ENCODE peak calls at places on chromosomes 1 and 21, in seven cellular contexts. Y, N, H, O, Q, A and G are unnamed samples.

GRCh38 chr1:186605762-186606350 is 74.4 kb downstream of the PTGS2 start:
- DNase-seq in Y (peak), N (no peak), H (peak), O (no peak), Q (peak), A (no peak), G (peak)

GRCh38 chr1:43152866-43153265 is 19.2 kb downstream of the EBNA1BP2 start:
- DNase-seq in Y (no peak), N (no peak), H (no peak), O (no peak), Q (no peak), A (no peak), G (no peak)

GRCh38 chr1:103516693-103517092 is 8.8 kb upstream of the RNPC3 start:
- DNase-seq in Y (no peak), N (no peak), H (no peak), O (no peak), Q (peak), A (no peak), G (no peak)

GRCh38 chr1:8154621-8155052 is 128.5 kb upstream of the ERRFI1 start:
- DNase-seq in Y (no peak), N (no peak), H (peak), O (no peak), Q (peak), A (no peak), G (peak)

GRCh38 chr1:171940373-171940772 is 99.1 kb downstream of the DNM3 start:
- DNase-seq in Y (no peak), N (no peak), H (no peak), O (no peak), Q (no peak), A (no peak), G (no peak)

GRCh38 chr1:151799179-151800022 is 5.8 kb downstream of the LINGO4 start:
- DNase-seq in Y (no peak), N (no peak), H (no peak), O (no peak), Q (no peak), A (no peak), G (no peak)

GRCh38 chr1:12001249-12001917 is 17.9 kb upstream of the MIIP start:
- DNase-seq in Y (no peak), N (no peak), H (peak), O (no peak), Q (peak), A (no peak), G (peak)

GRCh38 chr1:153752072-153752471 is 23.1 kb upstream of the SLC27A3 start:
- DNase-seq in Y (no peak), N (no peak), H (no peak), O (no peak), Q (no peak), A (no peak), G (no peak)

GRCh38 chr1:18955442-18956188 is 861 bp downstream of the IFFO2 start:
- DNase-seq in Y (no peak), N (peak), H (peak), O (peak), Q (no peak), A (no peak), G (peak)

GRCh38 chr1:10901091-10901893 is 104.8 kb upstream of the CASZ1 start:
- DNase-seq in Y (no peak), N (peak), H (no peak), O (no peak), Q (no peak), A (peak), G (no peak)

GRCh38 chr1:174884001-174884400 is 115.7 kb upstream of the CACYBP start:
- DNase-seq in Y (no peak), N (no peak), H (no peak), O (no peak), Q (no peak), A (no peak), G (no peak)

GRCh38 chr1:25615172-25615541 is 1.4 kb upstream of the MAN1C1 start:
- DNase-seq in Y (no peak), N (no peak), H (no peak), O (no peak), Q (no peak), A (no peak), G (no peak)

GRCh38 chr1:1344672-1345361 is 4.4 kb downstream of the DVL1 start:
- DNase-seq in Y (no peak), N (peak), H (no peak), O (no peak), Q (peak), A (no peak), G (no peak)

GRCh38 chr1:193539731-193540459 is 353.5 kb upstream of the B3GALT2 start:
- DNase-seq in Y (no peak), N (no peak), H (no peak), O (no peak), Q (no peak), A (no peak), G (no peak)

GRCh38 chr1:74775735-74776134 is 42.8 kb downstream of the TYW3 start:
- DNase-seq in Y (no peak), N (no peak), H (no peak), O (no peak), Q (no peak), A (no peak), G (no peak)

GRCh38 chr1:186082235-186082937 is 292.7 kb downstream of the TPR start:
- DNase-seq in Y (peak), N (peak), H (peak), O (peak), Q (peak), A (peak), G (peak)

GRCh38 chr1:210250665-210250997 is 18.0 kb downstream of the SERTAD4 start:
- DNase-seq in Y (peak), N (peak), H (no peak), O (no peak), Q (no peak), A (no peak), G (peak)

DNA sequence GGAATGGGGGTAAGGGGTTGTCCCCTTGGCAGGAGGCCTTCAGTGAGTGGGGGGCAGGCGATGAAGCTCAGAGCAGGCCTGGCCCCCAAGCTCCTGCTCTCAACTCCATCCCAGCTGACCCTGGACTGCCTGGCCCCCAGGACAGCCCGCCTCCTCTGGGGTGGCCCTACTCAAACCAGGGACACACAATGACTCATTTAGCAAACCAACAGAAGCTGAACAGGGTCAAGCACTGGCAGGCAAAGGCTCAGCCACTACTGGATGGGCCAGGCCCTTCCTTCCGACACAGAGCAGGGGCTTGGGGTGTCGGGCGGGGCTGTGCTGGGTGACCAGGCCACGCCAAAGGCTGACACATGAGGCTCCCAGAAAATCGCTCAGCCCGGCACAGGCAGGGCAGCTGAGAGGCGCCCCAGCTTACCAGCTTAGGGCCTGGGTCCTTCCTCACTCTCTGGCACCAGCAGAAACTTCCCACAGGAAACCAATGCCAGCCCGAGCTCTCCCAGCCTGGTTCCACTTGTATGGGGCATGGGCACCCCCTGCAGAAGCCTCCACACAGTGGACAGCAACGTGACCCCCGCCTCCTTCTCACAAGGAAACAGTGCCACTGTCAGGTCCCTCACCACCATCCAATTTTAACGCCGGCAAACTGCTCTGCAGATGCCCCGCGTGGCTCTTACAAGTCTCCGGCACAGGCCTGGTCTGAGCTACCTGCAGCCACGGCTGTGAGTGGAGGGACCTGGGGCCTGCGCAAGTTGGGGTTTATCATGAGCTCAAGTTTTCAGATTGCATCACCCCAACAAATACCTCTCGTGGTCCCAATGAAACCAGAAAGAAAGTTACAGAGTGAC is 114.3 kb downstream of the NPHP4 start:
- DNase-seq in Y (no peak), N (no peak), H (no peak), O (no peak), Q (no peak), A (no peak), G (no peak)
- TF ChIP-seq CTCF in Y (no peak), N (no peak), H (no peak), O (no peak), Q (no peak), A (no peak), G (no peak)

GRCh38 chr21:34074283-34075098 is 1.1 kb downstream of the MRPS6 start:
- DNase-seq in Y (no peak), N (no peak), H (no peak), O (no peak), Q (no peak), A (no peak), G (peak)
- TF ChIP-seq CTCF in Y (no peak), N (no peak), H (no peak), O (no peak), Q (no peak), A (no peak), G (peak)

GRCh38 chr1:183070234-183070922 is 47.2 kb downstream of the LAMC1 start:
- DNase-seq in Y (no peak), N (no peak), H (no peak), O (no peak), Q (no peak), A (no peak), G (no peak)

GRCh38 chr1:183069562-183070216 is 46.5 kb downstream of the LAMC1 start:
- DNase-seq in Y (no peak), N (no peak), H (no peak), O (peak), Q (no peak), A (no peak), G (no peak)

GRCh38 chr1:183073320-183073719 is 50.1 kb downstream of the LAMC1 start:
- DNase-seq in Y (no peak), N (no peak), H (no peak), O (no peak), Q (no peak), A (no peak), G (no peak)

GRCh38 chr1:183074215-183074614 is 51.0 kb downstream of the LAMC1 start:
- DNase-seq in Y (no peak), N (no peak), H (no peak), O (no peak), Q (no peak), A (no peak), G (no peak)

DNA sequence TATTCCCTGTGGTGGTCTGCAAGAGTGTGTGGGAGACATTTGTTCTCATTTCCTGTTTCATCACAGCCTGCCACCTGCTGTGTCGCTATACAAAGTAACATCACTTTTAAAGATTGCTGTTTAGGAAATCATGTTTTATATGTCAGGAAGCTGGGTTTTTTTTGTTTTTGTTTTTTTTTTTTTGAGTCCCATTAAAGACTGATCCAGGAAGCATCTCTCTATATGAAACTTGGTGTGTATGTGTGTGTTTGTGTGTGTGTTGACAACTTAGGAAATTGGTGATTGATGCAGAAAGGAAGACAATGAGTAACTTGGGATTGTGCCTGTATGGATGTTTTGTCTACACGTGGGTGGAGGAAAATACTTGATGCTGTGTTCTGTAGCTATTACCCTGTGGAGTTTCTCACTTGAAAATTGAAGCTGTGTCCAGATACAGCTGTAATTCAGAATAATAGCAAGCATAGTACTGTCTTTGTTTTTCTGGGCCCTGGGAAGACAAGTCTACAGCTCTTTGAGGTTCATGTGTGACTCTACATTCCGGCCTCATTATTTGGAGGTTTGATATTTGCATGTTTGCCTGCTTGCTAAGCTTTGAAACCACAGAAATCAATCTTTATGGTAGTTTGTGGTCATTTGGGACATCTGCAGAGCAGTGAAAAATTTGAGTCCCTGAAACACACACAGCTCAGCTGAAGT is 47.9 kb downstream of the LAMC1 start:
- DNase-seq in Y (no peak), N (no peak), H (no peak), O (no peak), Q (peak), A (no peak), G (no peak)
- TF ChIP-seq CTCF in Y (no peak), N (no peak), H (no peak), O (no peak), Q (no peak), A (no peak), G (no peak)

GRCh38 chr1:31727849-31728248 is 24.0 kb upstream of the COL16A1 start:
- DNase-seq in Y (no peak), N (no peak), H (no peak), O (no peak), Q (no peak), A (no peak), G (no peak)

GRCh38 chr1:31725134-31725533 is 21.3 kb upstream of the COL16A1 start:
- DNase-seq in Y (no peak), N (no peak), H (no peak), O (no peak), Q (no peak), A (no peak), G (no peak)

GRCh38 chr1:31725777-31726535 is 22.1 kb upstream of the COL16A1 start:
- DNase-seq in Y (no peak), N (peak), H (no peak), O (no peak), Q (no peak), A (no peak), G (no peak)

GRCh38 chr1:31727195-31727594 is 23.4 kb upstream of the COL16A1 start:
- DNase-seq in Y (no peak), N (no peak), H (no peak), O (no peak), Q (no peak), A (no peak), G (no peak)

DNA sequence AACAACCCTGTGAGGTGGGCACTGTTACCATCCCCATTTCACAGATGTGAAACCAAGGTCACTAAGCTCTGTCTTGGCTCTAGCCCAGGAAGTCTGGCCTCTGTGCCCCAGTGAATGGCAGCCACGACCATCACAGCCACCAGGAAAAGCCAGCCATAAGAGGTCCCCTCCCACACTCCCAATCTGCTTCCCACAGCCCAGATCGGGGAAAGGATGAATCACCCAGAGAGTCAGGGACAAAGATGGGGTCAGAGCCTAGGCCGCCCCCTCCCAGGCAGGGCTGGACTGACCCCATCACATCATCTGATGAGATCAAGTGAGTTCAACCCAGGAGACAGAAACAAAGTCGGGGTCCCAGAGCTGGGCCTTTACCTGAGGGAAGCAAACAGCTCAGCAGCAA is 22.9 kb upstream of the COL16A1 start:
- DNase-seq in Y (no peak), N (no peak), H (no peak), O (no peak), Q (no peak), A (no peak), G (no peak)
- TF ChIP-seq CTCF in Y (no peak), N (no peak), H (no peak), O (no peak), Q (no peak), A (no peak), G (no peak)

GRCh38 chr1:41322101-41322661 is 39.1 kb upstream of the FOXO6 start:
- DNase-seq in Y (no peak), N (no peak), H (no peak), O (no peak), Q (no peak), A (no peak), G (no peak)

GRCh38 chr1:41320860-41321259 is 40.4 kb upstream of the FOXO6 start:
- DNase-seq in Y (no peak), N (no peak), H (no peak), O (no peak), Q (no peak), A (no peak), G (no peak)

GRCh38 chr1:41321277-41321676 is 40.0 kb upstream of the FOXO6 start:
- DNase-seq in Y (no peak), N (no peak), H (no peak), O (no peak), Q (no peak), A (no peak), G (no peak)

GRCh38 chr1:41323243-41323642 is 38.0 kb upstream of the FOXO6 start:
- DNase-seq in Y (no peak), N (no peak), H (no peak), O (no peak), Q (no peak), A (no peak), G (no peak)

GRCh38 chr1:41322835-41323234 is 38.4 kb upstream of the FOXO6 start:
- DNase-seq in Y (no peak), N (peak), H (peak), O (peak), Q (no peak), A (no peak), G (no peak)
- TF ChIP-seq CTCF in Y (no peak), N (peak), H (no peak), O (peak), Q (peak), A (no peak), G (peak)

DNA sequence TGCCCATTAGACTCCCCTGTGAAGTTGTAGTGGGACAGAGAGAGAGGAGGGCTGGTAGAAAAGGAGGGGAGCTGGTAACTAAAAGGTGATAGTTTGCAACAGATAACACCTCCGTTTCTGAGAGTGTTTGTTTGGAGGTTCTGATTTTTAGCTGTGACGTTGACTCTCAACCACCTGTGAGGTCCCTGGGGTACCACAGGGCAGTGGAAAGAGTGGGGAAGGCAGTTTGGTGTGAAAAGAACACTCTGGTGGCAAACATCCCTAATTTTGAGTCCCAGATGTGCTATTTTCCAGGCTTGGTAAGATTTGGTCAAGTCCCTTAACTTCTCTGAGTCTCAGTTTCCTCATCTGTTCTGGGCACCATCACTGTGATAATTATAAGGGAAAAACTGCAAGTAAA is 29.3 kb downstream of the RAB3B start:
- DNase-seq in Y (no peak), N (no peak), H (no peak), O (no peak), Q (no peak), A (no peak), G (no peak)
- TF ChIP-seq CTCF in Y (no peak), N (no peak), H (no peak), O (no peak), Q (no peak), A (no peak), G (no peak)

GRCh38 chr1:28412731-28413130 is 43.2 kb downstream of the PHACTR4 start:
- DNase-seq in Y (no peak), N (no peak), H (no peak), O (no peak), Q (peak), A (no peak), G (no peak)
- TF ChIP-seq CTCF in Y (no peak), N (no peak), H (no peak), O (no peak), Q (no peak), A (no peak), G (no peak)